ENCODE peak calls at places on chromosomes 5 and 9, in ten cellular contexts. M is kidney epithelial cell, I is SK-N-MC, S is psoas muscle, L is lower leg skin, F is WERI-Rb-1, D is GM12865, K is heart left ventricle, X is IMR-90, O is Caco-2. J is an unnamed sample.

GRCh38 chr5:109943701-109944235 is 254.0 kb downstream of the MAN2A1 start:
- DNase-seq in M (no peak), I (no peak), S (no peak), L (no peak), F (no peak), D (no peak), K (no peak), X (no peak), O (no peak), J (no peak)

GRCh38 chr5:163773181-163773580 is 267.8 kb downstream of the MAT2B start:
- DNase-seq in M (no peak), I (no peak), S (no peak), L (no peak), F (no peak), D (no peak), K (no peak), X (no peak), O (no peak), J (no peak)

GRCh38 chr5:32512916-32513315 is 68.4 kb upstream of the ZFR start:
- DNase-seq in M (no peak), I (no peak), S (no peak), L (no peak), F (no peak), D (no peak), K (no peak), X (no peak), O (no peak), J (no peak)

GRCh38 chr5:2169862-2170820 is 287.4 kb upstream of the IRX4 start:
- DNase-seq in M (no peak), I (no peak), S (no peak), L (no peak), F (no peak), D (no peak), K (no peak), X (no peak), O (no peak), J (no peak)

GRCh38 chr5:176700239-176700847 is 53.1 kb downstream of the TSPAN17 start:
- DNase-seq in M (no peak), I (no peak), S (no peak), L (no peak), F (peak), D (no peak), K (peak), X (no peak), O (no peak), J (peak)

GRCh38 chr5:101278011-101278687 is 375.1 kb upstream of the ST8SIA4 start:
- DNase-seq in M (peak), I (no peak), S (no peak), L (no peak), F (no peak), D (no peak), K (no peak), X (peak), O (no peak), J (no peak)

GRCh38 chr5:73370620-73371583 is 77.7 kb downstream of the FOXD1 start:
- DNase-seq in M (peak), I (no peak), S (no peak), L (no peak), F (no peak), D (no peak), K (no peak), X (peak), O (no peak), J (peak)

GRCh38 chr5:68449380-68449779 is 233.8 kb downstream of the PIK3R1 start:
- DNase-seq in M (no peak), I (no peak), S (peak), L (peak), F (no peak), D (no peak), K (peak), X (no peak), O (no peak), J (no peak)

GRCh38 chr9:97384406-97385262 is 27.3 kb upstream of the TDRD7 start:
- DNase-seq in M (no peak), I (no peak), S (no peak), L (no peak), F (no peak), D (no peak), K (no peak), X (no peak), O (peak), J (no peak)

GRCh38 chr9:4923580-4924544 is 61.2 kb upstream of the JAK2 start:
- DNase-seq in M (no peak), I (no peak), S (no peak), L (no peak), F (peak), D (peak), K (no peak), X (peak), O (peak), J (peak)

GRCh38 chr9:128818839-128819715 is 777 bp downstream of the ENDOG start:
- DNase-seq in M (no peak), I (no peak), S (peak), L (no peak), F (peak), D (peak), K (peak), X (no peak), O (peak), J (peak)

GRCh38 chr5:27797220-27797619 is 758.8 kb upstream of the CDH9 start:
- DNase-seq in M (no peak), I (no peak), S (no peak), L (no peak), F (no peak), D (no peak), K (no peak), X (no peak), O (no peak), J (no peak)

GRCh38 chr5:107646418-107646817 is 24.3 kb downstream of the EFNA5 start:
- DNase-seq in M (no peak), I (no peak), S (no peak), L (no peak), F (no peak), D (no peak), K (no peak), X (no peak), O (no peak), J (no peak)

GRCh38 chr5:31100781-31101180 is 92.7 kb upstream of the CDH6 start:
- DNase-seq in M (no peak), I (no peak), S (no peak), L (no peak), F (no peak), D (no peak), K (no peak), X (no peak), O (no peak), J (no peak)

GRCh38 chr5:10750909-10751308 is 10.1 kb downstream of the DAP start:
- DNase-seq in M (no peak), I (no peak), S (no peak), L (no peak), F (no peak), D (no peak), K (no peak), X (no peak), O (no peak), J (no peak)

GRCh38 chr5:35938518-35939227 is at the start of gene CAPSL:
- DNase-seq in M (no peak), I (peak), S (no peak), L (no peak), F (peak), D (peak), K (no peak), X (peak), O (peak), J (peak)

GRCh38 chr5:77869115-77869798 is 93.1 kb upstream of the TBCA start:
- DNase-seq in M (no peak), I (no peak), S (no peak), L (no peak), F (no peak), D (no peak), K (no peak), X (no peak), O (no peak), J (no peak)

GRCh38 chr9:92980085-92980745 is 32.9 kb downstream of the FGD3 start:
- DNase-seq in M (no peak), I (no peak), S (no peak), L (no peak), F (no peak), D (no peak), K (no peak), X (no peak), O (no peak), J (no peak)

GRCh38 chr9:104093647-104094533 is at the start of gene SMC2:
- DNase-seq in M (peak), I (peak), S (peak), L (peak), F (peak), D (peak), K (peak), X (peak), O (peak), J (peak)

GRCh38 chr5:107980923-107981748 is 310.4 kb upstream of the EFNA5 start:
- DNase-seq in M (no peak), I (no peak), S (no peak), L (no peak), F (no peak), D (no peak), K (no peak), X (peak), O (no peak), J (no peak)

GRCh38 chr9:89579741-89580395 is 24.9 kb upstream of the GADD45G start:
- DNase-seq in M (no peak), I (no peak), S (no peak), L (no peak), F (no peak), D (peak), K (no peak), X (no peak), O (no peak), J (no peak)

GRCh38 chr9:126915846-126916543 is 1.4 kb downstream of the RALGPS1 start:
- DNase-seq in M (no peak), I (no peak), S (no peak), L (no peak), F (no peak), D (no peak), K (no peak), X (no peak), O (peak), J (no peak)
- H3K4me3 ChIP-seq in M (no peak), I (peak), S (peak), L (no peak), F (no peak), D (no peak), K (no peak), X (no peak), O (peak), J (no peak)

GRCh38 chr5:14584848-14585247 is 3.3 kb downstream of the OTULINL start:
- DNase-seq in M (no peak), I (no peak), S (no peak), L (no peak), F (no peak), D (no peak), K (no peak), X (no peak), O (no peak), J (no peak)

GRCh38 chr5:14581891-14582796 is 552 bp downstream of the OTULINL start:
- DNase-seq in M (no peak), I (no peak), S (peak), L (peak), F (peak), D (peak), K (peak), X (no peak), O (peak), J (no peak)

GRCh38 chr5:14580037-14581034 is 1.3 kb upstream of the OTULINL start:
- DNase-seq in M (no peak), I (no peak), S (no peak), L (no peak), F (no peak), D (no peak), K (no peak), X (no peak), O (no peak), J (peak)

GRCh38 chr5:14581333-14581890 is at the start of gene OTULINL:
- DNase-seq in M (no peak), I (no peak), S (peak), L (peak), F (peak), D (peak), K (peak), X (peak), O (peak), J (peak)

DNA sequence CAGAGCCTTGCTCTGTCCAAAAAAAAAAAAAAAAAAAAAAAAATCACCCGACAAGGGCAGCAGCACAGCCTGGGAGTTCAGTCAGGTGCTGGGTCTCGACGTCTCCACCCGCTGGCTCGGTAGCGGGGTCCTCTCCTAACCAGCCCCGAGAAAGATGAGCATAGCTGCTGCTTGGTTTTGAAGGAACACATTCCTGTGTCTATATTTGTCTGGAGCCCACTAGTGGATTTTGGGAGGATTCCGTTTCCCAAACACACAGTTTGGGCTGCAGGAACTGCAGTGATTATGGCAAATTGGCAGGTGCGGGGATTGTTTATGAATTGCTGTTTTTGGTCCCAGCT is 1.2 kb downstream of the OTULINL start:
- DNase-seq in M (no peak), I (no peak), S (no peak), L (no peak), F (no peak), D (no peak), K (no peak), X (no peak), O (no peak), J (no peak)
- H3K4me3 ChIP-seq in M (no peak), I (no peak), S (peak), L (no peak), F (peak), D (no peak), K (peak), X (no peak), O (peak), J (peak)

DNA sequence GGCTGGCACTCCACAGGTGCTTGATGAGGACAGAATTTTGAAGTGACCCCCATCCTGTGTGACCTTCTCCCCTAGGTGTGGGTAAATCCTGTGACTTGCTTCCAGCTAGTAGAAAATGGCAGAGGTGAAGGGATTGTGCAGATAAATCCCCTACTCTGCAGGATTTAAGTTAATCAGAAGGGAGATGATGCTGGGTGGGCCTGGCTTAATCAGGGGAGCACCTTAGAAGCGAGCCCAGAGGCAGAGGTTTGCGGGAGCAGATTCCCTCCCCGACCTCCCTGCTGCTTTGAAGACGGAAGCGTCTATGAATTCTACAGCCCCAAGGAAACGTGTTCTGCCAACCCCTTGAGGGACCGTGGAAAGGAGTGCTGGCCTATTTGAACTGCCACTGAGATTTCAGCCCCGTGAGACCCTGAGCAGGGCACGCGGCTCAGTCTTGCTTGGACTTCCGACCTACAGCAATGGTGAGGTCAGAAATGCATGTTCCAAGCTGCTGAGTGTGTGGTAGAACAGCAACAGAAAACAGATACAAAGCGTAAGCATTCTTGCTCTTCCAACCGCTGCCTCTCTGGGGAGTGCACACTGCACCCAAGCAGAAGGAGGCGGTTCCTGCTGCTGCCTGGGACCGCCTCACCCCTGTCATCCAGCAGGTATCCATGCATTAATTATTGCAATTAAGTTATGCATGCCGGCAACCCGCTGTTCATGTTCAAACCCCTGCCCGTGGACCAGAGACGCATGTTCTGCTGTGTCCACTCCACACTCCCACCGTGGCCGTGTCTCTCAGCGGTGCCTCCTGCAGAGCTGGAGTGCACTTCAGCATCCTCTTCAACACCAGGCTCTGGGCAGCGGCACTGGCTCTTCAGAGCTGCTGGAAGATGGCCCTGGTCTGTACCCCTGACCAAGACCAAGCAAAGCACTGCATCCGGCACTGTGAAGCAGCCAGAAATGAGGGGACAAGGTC is 54.6 kb upstream of the RXRA start:
- DNase-seq in M (no peak), I (no peak), S (no peak), L (no peak), F (no peak), D (no peak), K (no peak), X (no peak), O (no peak), J (no peak)
- H3K4me3 ChIP-seq in M (no peak), I (no peak), S (no peak), L (no peak), F (no peak), D (no peak), K (no peak), X (no peak), O (no peak), J (no peak)

GRCh38 chr5:96530901-96531300 is 97.9 kb upstream of the PCSK1 start:
- DNase-seq in M (no peak), I (no peak), S (no peak), L (no peak), F (no peak), D (no peak), K (no peak), X (no peak), O (no peak), J (no peak)

GRCh38 chr5:96527826-96528225 is 94.8 kb upstream of the PCSK1 start:
- DNase-seq in M (no peak), I (no peak), S (no peak), L (no peak), F (no peak), D (no peak), K (no peak), X (no peak), O (no peak), J (no peak)

GRCh38 chr5:96529559-96529958 is 96.5 kb upstream of the PCSK1 start:
- DNase-seq in M (no peak), I (no peak), S (no peak), L (no peak), F (no peak), D (no peak), K (no peak), X (no peak), O (no peak), J (no peak)

GRCh38 chr5:96528262-96528661 is 95.2 kb upstream of the PCSK1 start:
- DNase-seq in M (no peak), I (no peak), S (no peak), L (no peak), F (no peak), D (no peak), K (no peak), X (no peak), O (no peak), J (no peak)

GRCh38 chr5:96528816-96529474 is 95.9 kb upstream of the PCSK1 start:
- DNase-seq in M (no peak), I (no peak), S (no peak), L (no peak), F (no peak), D (no peak), K (no peak), X (no peak), O (no peak), J (no peak)
- H3K4me3 ChIP-seq in M (no peak), I (peak), S (no peak), L (no peak), F (no peak), D (no peak), K (no peak), X (no peak), O (no peak), J (no peak)

GRCh38 chr5:140236896-140237598 is 62.1 kb downstream of the CYSTM1 start:
- DNase-seq in M (no peak), I (no peak), S (no peak), L (peak), F (no peak), D (no peak), K (no peak), X (no peak), O (no peak), J (no peak)

GRCh38 chr5:140238756-140239155 is 63.8 kb downstream of the CYSTM1 start:
- DNase-seq in M (no peak), I (no peak), S (no peak), L (no peak), F (no peak), D (no peak), K (no peak), X (no peak), O (no peak), J (no peak)

GRCh38 chr5:140239939-140240700 is 62.8 kb downstream of the PFDN1 start:
- DNase-seq in M (no peak), I (peak), S (peak), L (no peak), F (peak), D (peak), K (peak), X (peak), O (peak), J (peak)

GRCh38 chr5:140240987-140241706 is 61.8 kb downstream of the PFDN1 start:
- DNase-seq in M (peak), I (peak), S (peak), L (peak), F (peak), D (no peak), K (peak), X (peak), O (no peak), J (peak)

DNA sequence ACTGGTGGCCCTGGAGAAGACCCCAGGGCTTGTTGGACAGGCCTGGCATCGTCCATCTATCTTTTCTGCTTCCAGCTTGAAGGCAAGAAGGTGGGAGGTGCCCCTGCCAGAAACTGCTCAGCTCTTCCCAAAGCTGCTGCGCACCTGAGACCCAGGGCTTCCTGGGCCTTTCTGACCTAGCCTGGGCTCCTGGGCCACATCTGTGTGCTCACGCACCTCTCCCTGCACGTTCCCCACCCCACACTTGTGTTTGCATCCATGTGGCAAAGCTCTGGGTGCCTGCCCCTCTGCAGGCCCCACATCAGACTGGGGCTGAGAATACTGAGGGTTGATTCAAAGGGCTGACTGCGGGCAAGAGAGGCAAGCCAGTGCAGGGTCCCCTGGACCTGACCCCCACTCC is 63.4 kb downstream of the PFDN1 start:
- DNase-seq in M (no peak), I (no peak), S (no peak), L (no peak), F (no peak), D (no peak), K (no peak), X (no peak), O (no peak), J (no peak)
- H3K4me3 ChIP-seq in M (no peak), I (no peak), S (no peak), L (no peak), F (no peak), D (no peak), K (no peak), X (no peak), O (no peak), J (no peak)

DNA sequence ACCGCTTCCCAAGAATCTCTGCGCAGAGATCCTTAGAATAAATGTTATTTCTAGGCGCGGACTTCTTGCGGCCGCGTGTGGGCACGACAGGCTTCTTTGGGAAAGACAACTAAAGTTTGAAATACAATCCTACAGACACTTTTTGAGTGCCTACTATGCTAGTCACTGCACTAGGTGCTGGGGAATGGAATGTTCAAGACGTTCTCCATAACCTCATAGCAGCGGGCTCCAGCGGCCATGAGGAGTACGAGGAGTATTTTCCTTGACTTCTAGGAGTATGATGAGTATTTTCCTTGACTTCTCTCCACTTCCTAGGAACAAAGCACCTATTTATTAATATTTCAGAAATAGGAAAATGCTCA is 636 bp upstream of the PWWP2A start:
- DNase-seq in M (no peak), I (no peak), S (no peak), L (no peak), F (no peak), D (no peak), K (no peak), X (no peak), O (no peak), J (no peak)
- H3K4me3 ChIP-seq in M (no peak), I (no peak), S (peak), L (no peak), F (peak), D (peak), K (peak), X (no peak), O (peak), J (no peak)

DNA sequence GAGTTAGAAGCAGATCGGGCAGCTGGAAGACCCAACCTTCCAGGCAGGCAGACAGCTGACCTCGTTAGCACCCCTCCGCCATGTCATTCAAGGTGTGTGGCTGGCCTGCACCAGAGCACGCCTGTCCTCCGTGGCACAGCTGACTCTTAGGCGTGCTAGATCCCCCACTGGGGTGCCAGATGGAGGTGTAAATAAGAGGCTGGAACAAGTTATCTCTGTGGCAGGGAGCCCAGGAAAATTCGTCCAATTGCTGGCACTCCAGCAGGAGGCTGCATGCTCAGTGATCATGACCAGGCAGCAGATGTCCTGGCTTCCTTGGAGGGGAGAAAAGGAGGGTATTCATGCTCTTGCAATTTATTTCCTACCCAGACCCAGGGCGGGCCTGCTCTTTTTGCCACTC is 7.8 kb upstream of the ALDOB start:
- DNase-seq in M (no peak), I (no peak), S (no peak), L (no peak), F (peak), D (no peak), K (peak), X (no peak), O (no peak), J (no peak)
- H3K4me3 ChIP-seq in M (no peak), I (no peak), S (no peak), L (no peak), F (no peak), D (no peak), K (no peak), X (no peak), O (no peak), J (no peak)